ENCODE peak calls at places on chromosome 16, in seven cellular contexts. One of them, this sample, is unnamed.

GRCh38 chr16:70715860-70716357 is 30.1 kb upstream of the MTSS2 start:
- DNase-seq in IMR-90: peak
- DNase-seq in tibial nerve: no peak
- DNase-seq in uterus: peak
- DNase-seq in K562: no peak
- DNase-seq in esophagus squamous epithelium: no peak
- DNase-seq in A549: no peak
- DNase-seq in this sample: peak

GRCh38 chr16:73713817-73714495 is 582.7 kb upstream of the PSMD7 start:
- DNase-seq in uterus: no peak
- DNase-seq in A549: peak
- DNase-seq in IMR-90: peak
- DNase-seq in K562: peak
- DNase-seq in tibial nerve: no peak
- DNase-seq in esophagus squamous epithelium: no peak
- DNase-seq in this sample: no peak

GRCh38 chr16:69311533-69312388 is 611 bp downstream of the VPS4A start:
- DNase-seq in A549: peak
- DNase-seq in uterus: no peak
- DNase-seq in K562: no peak
- DNase-seq in tibial nerve: no peak
- DNase-seq in esophagus squamous epithelium: no peak
- DNase-seq in IMR-90: no peak
- DNase-seq in this sample: peak

GRCh38 chr16:65975049-65975708 is 391.3 kb upstream of the CDH5 start:
- DNase-seq in uterus: no peak
- DNase-seq in A549: no peak
- DNase-seq in K562: peak
- DNase-seq in IMR-90: peak
- DNase-seq in esophagus squamous epithelium: no peak
- DNase-seq in tibial nerve: no peak
- DNase-seq in this sample: no peak

GRCh38 chr16:64206877-64207276 is 915.0 kb downstream of the CDH11 start:
- DNase-seq in A549: no peak
- DNase-seq in esophagus squamous epithelium: no peak
- DNase-seq in tibial nerve: no peak
- DNase-seq in uterus: no peak
- DNase-seq in K562: no peak
- DNase-seq in IMR-90: peak
- DNase-seq in this sample: no peak

GRCh38 chr16:55444754-55445485 is 34.1 kb upstream of the MMP2 start:
- DNase-seq in A549: no peak
- DNase-seq in esophagus squamous epithelium: no peak
- DNase-seq in tibial nerve: no peak
- DNase-seq in uterus: no peak
- DNase-seq in IMR-90: no peak
- DNase-seq in K562: no peak
- DNase-seq in this sample: no peak

GRCh38 chr16:30353438-30354129 is 1.5 kb downstream of the CD2BP2 start:
- DNase-seq in IMR-90: no peak
- DNase-seq in tibial nerve: peak
- DNase-seq in uterus: no peak
- DNase-seq in K562: no peak
- DNase-seq in A549: no peak
- DNase-seq in esophagus squamous epithelium: no peak
- DNase-seq in this sample: no peak

GRCh38 chr16:72894291-72895151 is 153.4 kb downstream of the ZFHX3 start:
- DNase-seq in esophagus squamous epithelium: no peak
- DNase-seq in IMR-90: peak
- DNase-seq in uterus: peak
- DNase-seq in K562: no peak
- DNase-seq in tibial nerve: no peak
- DNase-seq in A549: no peak
- DNase-seq in this sample: peak

GRCh38 chr16:9447195-9447551 is 355.7 kb downstream of the HAPSTR1 start:
- DNase-seq in K562: no peak
- DNase-seq in tibial nerve: no peak
- DNase-seq in IMR-90: no peak
- DNase-seq in uterus: no peak
- DNase-seq in esophagus squamous epithelium: no peak
- DNase-seq in A549: no peak
- DNase-seq in this sample: peak

GRCh38 chr16:4270595-4270994 is 2.2 kb downstream of the TFAP4 start:
- DNase-seq in K562: no peak
- DNase-seq in uterus: no peak
- DNase-seq in esophagus squamous epithelium: no peak
- DNase-seq in IMR-90: no peak
- DNase-seq in A549: no peak
- DNase-seq in tibial nerve: no peak
- DNase-seq in this sample: no peak

GRCh38 chr16:4275861-4276260 is 3.0 kb upstream of the TFAP4 start:
- DNase-seq in esophagus squamous epithelium: no peak
- DNase-seq in A549: no peak
- DNase-seq in tibial nerve: no peak
- DNase-seq in IMR-90: no peak
- DNase-seq in uterus: no peak
- DNase-seq in K562: no peak
- DNase-seq in this sample: no peak

GRCh38 chr16:4272114-4272954 is 489 bp downstream of the TFAP4 start:
- DNase-seq in A549: peak
- DNase-seq in IMR-90: no peak
- DNase-seq in tibial nerve: no peak
- DNase-seq in uterus: no peak
- DNase-seq in K562: peak
- DNase-seq in esophagus squamous epithelium: no peak
- DNase-seq in this sample: peak

GRCh38 chr16:4271176-4272113 is 1.4 kb downstream of the TFAP4 start:
- DNase-seq in tibial nerve: peak
- DNase-seq in K562: peak
- DNase-seq in A549: peak
- DNase-seq in uterus: peak
- DNase-seq in IMR-90: peak
- DNase-seq in esophagus squamous epithelium: peak
- DNase-seq in this sample: peak

DNA sequence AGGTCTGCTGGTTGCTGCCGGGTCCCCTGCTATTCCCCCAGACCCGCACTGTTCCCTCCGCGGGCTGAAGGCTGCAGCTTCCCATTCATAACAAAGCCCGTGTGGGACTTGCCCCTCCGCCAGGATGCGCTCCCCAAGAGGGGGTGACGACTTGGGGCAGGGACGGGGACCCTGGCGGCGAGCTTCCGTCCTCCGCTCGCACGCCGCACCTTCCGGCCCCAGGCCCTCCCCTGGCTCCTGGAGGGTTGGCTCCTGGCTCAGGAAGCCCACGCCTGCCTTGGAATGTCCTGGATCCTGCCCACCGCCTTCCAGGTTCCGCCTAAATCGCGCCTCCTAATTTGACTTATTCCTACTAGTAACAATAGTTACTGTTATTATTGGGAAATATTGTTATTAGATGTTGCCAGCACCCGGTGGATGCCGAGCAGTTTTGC is 1.1 kb upstream of the TFAP4 start:
- DNase-seq in K562: no peak
- DNase-seq in uterus: peak
- DNase-seq in esophagus squamous epithelium: no peak
- DNase-seq in tibial nerve: no peak
- DNase-seq in IMR-90: peak
- DNase-seq in A549: peak
- DNase-seq in this sample: peak
- TF ChIP-seq POLR2A in K562: no peak
- TF ChIP-seq POLR2A in uterus: peak
- TF ChIP-seq POLR2A in esophagus squamous epithelium: no peak
- TF ChIP-seq POLR2A in tibial nerve: no peak
- TF ChIP-seq POLR2A in IMR-90: no peak
- TF ChIP-seq POLR2A in A549: peak
- TF ChIP-seq POLR2A in this sample: peak

DNA sequence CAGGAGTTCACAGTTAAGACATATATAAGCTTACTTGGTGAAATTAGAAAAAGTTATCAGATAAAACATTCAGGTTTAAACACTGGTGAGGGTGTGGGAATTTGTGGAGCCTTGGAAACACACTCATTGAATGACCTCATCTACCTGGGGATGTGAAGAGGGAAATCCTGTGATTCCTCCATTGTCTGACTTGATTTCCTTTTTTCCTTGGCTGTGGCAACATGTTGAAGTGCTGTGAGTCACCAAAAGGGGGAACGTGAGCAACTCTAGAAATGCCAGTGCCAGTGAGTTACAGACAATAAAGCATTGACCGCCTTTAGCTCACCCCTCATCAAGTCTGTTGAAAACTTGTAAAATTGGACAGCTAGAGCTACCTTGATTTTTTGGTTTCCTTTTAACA is 1.8 kb downstream of the HMOX2 start:
- DNase-seq in IMR-90: peak
- DNase-seq in uterus: no peak
- DNase-seq in tibial nerve: no peak
- DNase-seq in A549: no peak
- DNase-seq in K562: no peak
- DNase-seq in esophagus squamous epithelium: no peak
- DNase-seq in this sample: no peak
- TF ChIP-seq CTCF in IMR-90: peak
- TF ChIP-seq CTCF in uterus: no peak
- TF ChIP-seq CTCF in tibial nerve: no peak
- TF ChIP-seq CTCF in A549: no peak
- TF ChIP-seq CTCF in K562: peak
- TF ChIP-seq CTCF in esophagus squamous epithelium: no peak
- TF ChIP-seq CTCF in this sample: peak

GRCh38 chr16:12613131-12613991 is 190.3 kb downstream of the CPPED1 start:
- DNase-seq in A549: peak
- DNase-seq in uterus: no peak
- DNase-seq in K562: peak
- DNase-seq in tibial nerve: no peak
- DNase-seq in esophagus squamous epithelium: no peak
- DNase-seq in IMR-90: peak
- DNase-seq in this sample: no peak

GRCh38 chr16:12612598-12613101 is 191.0 kb downstream of the CPPED1 start:
- DNase-seq in esophagus squamous epithelium: no peak
- DNase-seq in A549: peak
- DNase-seq in IMR-90: no peak
- DNase-seq in K562: peak
- DNase-seq in uterus: no peak
- DNase-seq in tibial nerve: no peak
- DNase-seq in this sample: no peak

GRCh38 chr16:12611916-12612597 is 191.6 kb downstream of the CPPED1 start:
- DNase-seq in K562: no peak
- DNase-seq in A549: no peak
- DNase-seq in IMR-90: no peak
- DNase-seq in esophagus squamous epithelium: no peak
- DNase-seq in tibial nerve: no peak
- DNase-seq in uterus: no peak
- DNase-seq in this sample: no peak

GRCh38 chr16:12614662-12615278 is 188.9 kb downstream of the CPPED1 start:
- DNase-seq in IMR-90: no peak
- DNase-seq in tibial nerve: no peak
- DNase-seq in A549: no peak
- DNase-seq in uterus: no peak
- DNase-seq in esophagus squamous epithelium: no peak
- DNase-seq in K562: no peak
- DNase-seq in this sample: no peak

GRCh38 chr16:12613992-12614661 is 189.6 kb downstream of the CPPED1 start:
- DNase-seq in esophagus squamous epithelium: no peak
- DNase-seq in uterus: no peak
- DNase-seq in IMR-90: no peak
- DNase-seq in K562: no peak
- DNase-seq in A549: no peak
- DNase-seq in tibial nerve: no peak
- DNase-seq in this sample: no peak
- TF ChIP-seq POLR2A in esophagus squamous epithelium: no peak
- TF ChIP-seq POLR2A in uterus: no peak
- TF ChIP-seq POLR2A in IMR-90: no peak
- TF ChIP-seq POLR2A in K562: no peak
- TF ChIP-seq POLR2A in A549: no peak
- TF ChIP-seq POLR2A in tibial nerve: no peak
- TF ChIP-seq POLR2A in this sample: no peak

DNA sequence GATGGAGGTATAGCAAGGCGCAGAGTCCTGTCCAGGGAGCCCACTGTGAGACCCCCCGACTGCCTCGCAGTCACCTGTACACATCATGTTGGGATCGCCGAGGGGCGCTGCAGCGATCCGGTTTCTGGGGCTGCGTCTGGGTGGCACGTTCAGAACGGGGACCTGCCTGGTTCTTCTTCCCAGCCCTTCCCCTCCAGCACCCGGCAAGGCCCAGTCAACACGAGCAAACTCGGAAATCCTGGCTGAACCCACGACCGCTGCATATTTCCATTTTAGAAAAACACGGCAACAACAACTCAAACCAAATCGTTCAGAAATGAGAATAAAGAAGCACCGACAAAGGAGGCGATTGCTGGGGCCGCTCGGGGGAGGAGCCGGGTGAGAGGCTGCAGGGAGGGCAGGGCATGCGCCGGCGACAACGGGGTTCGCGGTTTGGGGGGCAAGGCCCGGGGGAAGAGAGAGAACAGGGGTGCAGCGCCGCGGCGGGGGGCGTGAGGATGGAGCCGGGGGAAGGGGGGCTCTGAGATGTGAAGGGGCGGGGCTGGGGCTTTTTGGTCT is 597 bp downstream of the HSDL1 start:
- DNase-seq in tibial nerve: no peak
- DNase-seq in uterus: peak
- DNase-seq in esophagus squamous epithelium: no peak
- DNase-seq in A549: peak
- DNase-seq in K562: peak
- DNase-seq in IMR-90: peak
- DNase-seq in this sample: peak
- TF ChIP-seq CTCF in tibial nerve: peak
- TF ChIP-seq CTCF in uterus: no peak
- TF ChIP-seq CTCF in esophagus squamous epithelium: no peak
- TF ChIP-seq CTCF in A549: no peak
- TF ChIP-seq CTCF in K562: peak
- TF ChIP-seq CTCF in IMR-90: no peak
- TF ChIP-seq CTCF in this sample: no peak

GRCh38 chr16:89163297-89163696 is 8.3 kb upstream of the CDH15 start:
- DNase-seq in esophagus squamous epithelium: no peak
- DNase-seq in A549: no peak
- DNase-seq in K562: no peak
- DNase-seq in tibial nerve: no peak
- DNase-seq in uterus: no peak
- DNase-seq in IMR-90: no peak
- DNase-seq in this sample: no peak
- TF ChIP-seq POLR2A in esophagus squamous epithelium: no peak
- TF ChIP-seq POLR2A in A549: no peak
- TF ChIP-seq POLR2A in K562: no peak
- TF ChIP-seq POLR2A in tibial nerve: no peak
- TF ChIP-seq POLR2A in uterus: no peak
- TF ChIP-seq POLR2A in IMR-90: no peak
- TF ChIP-seq POLR2A in this sample: no peak

GRCh38 chr16:67149276-67150057 is 1.3 kb downstream of the B3GNT9 start:
- DNase-seq in tibial nerve: no peak
- DNase-seq in IMR-90: no peak
- DNase-seq in A549: no peak
- DNase-seq in K562: no peak
- DNase-seq in esophagus squamous epithelium: no peak
- DNase-seq in uterus: no peak
- DNase-seq in this sample: no peak
- TF ChIP-seq CTCF in tibial nerve: no peak
- TF ChIP-seq CTCF in IMR-90: no peak
- TF ChIP-seq CTCF in A549: no peak
- TF ChIP-seq CTCF in K562: no peak
- TF ChIP-seq CTCF in esophagus squamous epithelium: no peak
- TF ChIP-seq CTCF in uterus: no peak
- TF ChIP-seq CTCF in this sample: no peak

GRCh38 chr16:533391-534088 is 6.0 kb downstream of the CAPN15 start:
- DNase-seq in esophagus squamous epithelium: no peak
- DNase-seq in tibial nerve: no peak
- DNase-seq in K562: no peak
- DNase-seq in uterus: no peak
- DNase-seq in A549: no peak
- DNase-seq in IMR-90: no peak
- DNase-seq in this sample: no peak
- TF ChIP-seq POLR2A in esophagus squamous epithelium: no peak
- TF ChIP-seq POLR2A in tibial nerve: no peak
- TF ChIP-seq POLR2A in K562: no peak
- TF ChIP-seq POLR2A in uterus: no peak
- TF ChIP-seq POLR2A in A549: no peak
- TF ChIP-seq POLR2A in IMR-90: no peak
- TF ChIP-seq POLR2A in this sample: no peak

GRCh38 chr16:4511441-4512082 is 27.0 kb downstream of the CDIP1 start:
- DNase-seq in IMR-90: peak
- DNase-seq in tibial nerve: no peak
- DNase-seq in uterus: no peak
- DNase-seq in K562: peak
- DNase-seq in A549: peak
- DNase-seq in esophagus squamous epithelium: no peak
- DNase-seq in this sample: peak
- TF ChIP-seq CTCF in IMR-90: peak
- TF ChIP-seq CTCF in tibial nerve: peak
- TF ChIP-seq CTCF in uterus: peak
- TF ChIP-seq CTCF in K562: peak
- TF ChIP-seq CTCF in A549: peak
- TF ChIP-seq CTCF in esophagus squamous epithelium: peak
- TF ChIP-seq CTCF in this sample: peak